ENCODE peak calls at places on chromosomes 13 and 19, in nine cellular contexts. E is cardiac muscle cell; X is HT1080; N is choroid plexus epithelial cell; T is activated CD4-positive, alpha-beta T cell treated with anti-CD3 and anti-CD28 coated beads for 48 hours; P is stimulated activated CD4-positive, alpha-beta T cell treated with anti-CD3 and anti-CD28 coated beads, TNF-alpha, amount 100 ng/mL, for 48 hours; W is skeletal muscle cell; F is hepatic stellate cell; J is GM18507. S is an unnamed sample.

GRCh38 chr19:46904114-46905060 is 43.6 kb downstream of the ARHGAP35 start:
- DNase-seq in N (peak), F (peak), E (peak), X (no peak), J (no peak), T (no peak), P (no peak), W (no peak), S (no peak)

GRCh38 chr13:22447132-22447886 is 733.5 kb upstream of the SGCG start:
- DNase-seq in T (no peak), N (no peak), W (no peak), J (no peak), E (no peak), P (no peak), X (no peak), F (no peak), S (no peak)

GRCh38 chr13:22757530-22758120 is 423.2 kb upstream of the SGCG start:
- DNase-seq in W (no peak), P (no peak), T (no peak), F (no peak), E (peak), X (no peak), J (no peak), N (peak), S (no peak)

GRCh38 chr19:55369651-55370304 is 485 bp downstream of the IL11 start:
- DNase-seq in W (no peak), N (peak), F (peak), P (no peak), T (peak), J (no peak), E (peak), X (peak), S (peak)

GRCh38 chr19:46878613-46879375 is 18.0 kb downstream of the ARHGAP35 start:
- DNase-seq in E (peak), W (peak), J (no peak), P (no peak), F (peak), N (peak), X (peak), T (no peak), S (peak)

GRCh38 chr19:3798137-3798536 is 12.0 kb upstream of the MATK start:
- DNase-seq in X (no peak), J (no peak), N (no peak), T (no peak), W (no peak), P (no peak), E (no peak), F (no peak), S (no peak)

GRCh38 chr19:36915992-36916830 is at the start of the genes ZNF568 and ZNF829:
- DNase-seq in N (peak), J (peak), F (peak), P (peak), W (peak), X (peak), T (peak), E (peak), S (peak)

GRCh38 chr19:45074744-45075143 is 1.5 kb downstream of the ZNF296 start:
- DNase-seq in X (no peak), W (no peak), P (no peak), T (no peak), E (no peak), F (no peak), J (no peak), N (no peak), S (no peak)

GRCh38 chr13:73168993-73169401 is 110.2 kb downstream of the KLF5 start:
- DNase-seq in T (no peak), J (no peak), P (no peak), N (no peak), X (no peak), W (no peak), F (no peak), E (no peak), S (peak)

GRCh38 chr13:41500501-41500900 is 43.2 kb downstream of the RGCC start:
- DNase-seq in F (no peak), P (no peak), T (peak), N (no peak), X (peak), W (no peak), E (no peak), J (no peak), S (peak)

GRCh38 chr19:41330946-41331678 is 21.1 kb downstream of the CCDC97 start:
- DNase-seq in T (no peak), N (no peak), F (no peak), E (no peak), X (no peak), J (no peak), P (no peak), W (no peak), S (no peak)

GRCh38 chr19:15324791-15325519 is 7.4 kb downstream of the BRD4 start:
- DNase-seq in W (no peak), F (no peak), N (no peak), T (no peak), E (no peak), P (no peak), J (no peak), X (no peak), S (no peak)

GRCh38 chr13:73844986-73845385 is 289.2 kb downstream of the KLF12 start:
- DNase-seq in N (peak), P (no peak), W (no peak), F (peak), E (peak), J (no peak), X (no peak), T (no peak), S (no peak)

GRCh38 chr13:112821340-112822055 is 131.7 kb downstream of the ATP11A start:
- DNase-seq in T (no peak), E (no peak), J (no peak), F (no peak), P (no peak), X (no peak), W (no peak), N (no peak), S (no peak)

GRCh38 chr19:58054792-58055482 is 4.1 kb upstream of the ZNF135 start:
- DNase-seq in P (no peak), N (peak), F (peak), X (no peak), J (no peak), E (peak), T (no peak), W (no peak), S (no peak)

GRCh38 chr19:2494084-2494446 is 18.1 kb downstream of the GADD45B start:
- DNase-seq in W (peak), E (peak), T (no peak), J (no peak), N (peak), F (peak), P (no peak), X (no peak), S (peak)

GRCh38 chr13:72041165-72041564 is 174.2 kb upstream of the DACH1 start:
- DNase-seq in T (no peak), P (no peak), N (no peak), W (no peak), F (no peak), E (no peak), J (no peak), X (no peak), S (no peak)

GRCh38 chr13:32191452-32191998 is 123.6 kb downstream of the ZAR1L start:
- DNase-seq in W (no peak), P (no peak), F (no peak), N (no peak), E (no peak), X (no peak), T (no peak), J (no peak), S (no peak)

GRCh38 chr13:86486582-86486981 is 687.4 kb upstream of the SLITRK6 start:
- DNase-seq in J (no peak), P (no peak), W (no peak), T (no peak), X (no peak), F (no peak), N (no peak), E (no peak), S (no peak)

GRCh38 chr19:56291857-56292256 is 19.3 kb downstream of the EDDM13 start:
- DNase-seq in X (peak), E (no peak), T (peak), P (peak), W (no peak), J (no peak), N (peak), F (no peak), S (no peak)

GRCh38 chr19:50266896-50267295 is 62.3 kb downstream of the KCNC3 start:
- DNase-seq in J (peak), X (no peak), N (no peak), E (no peak), T (peak), P (peak), F (no peak), W (no peak), S (no peak)

GRCh38 chr19:13794388-13794751 is 873 bp upstream of the ZSWIM4 start:
- DNase-seq in E (peak), T (no peak), X (peak), N (peak), J (no peak), F (peak), P (no peak), W (peak), S (peak)